ENCODE peak calls at places on chromosome 21, in nine cellular contexts. Z is cardiac muscle cell, J is HCT116, Y is MM.1S, L is GM13976, B is IMR-90, M is AG09319, R is endothelial cell of umbilical vein, P is kidney epithelial cell. I is an unnamed sample.

GRCh38 chr21:42063206-42063577 is 7.9 kb upstream of the UMODL1 start:
- DNase-seq in L (no peak), B (no peak), Y (peak), R (no peak), Z (no peak), J (no peak), M (no peak), P (no peak), I (no peak)

GRCh38 chr21:28513450-28513849 is 479.2 kb downstream of the LTN1 start:
- DNase-seq in M (no peak), P (no peak), B (peak), R (no peak), J (no peak), Y (no peak), Z (peak), L (no peak), I (peak)

GRCh38 chr21:35127851-35128250 is 78.7 kb upstream of the RUNX1 start:
- DNase-seq in B (no peak), Z (no peak), J (no peak), L (no peak), R (no peak), M (no peak), P (no peak), Y (no peak), I (no peak)

GRCh38 chr21:42655797-42656770 is 2.7 kb downstream of the PDE9A start:
- DNase-seq in P (no peak), Y (no peak), L (no peak), B (no peak), M (no peak), R (no peak), J (no peak), Z (no peak), I (no peak)

GRCh38 chr21:39048574-39048973 is 134.7 kb downstream of the PSMG1 start:
- DNase-seq in M (no peak), L (no peak), Z (peak), Y (no peak), B (peak), J (no peak), R (no peak), P (no peak), I (peak)

GRCh38 chr21:14942801-14943490 is 121.9 kb downstream of the NRIP1 start:
- DNase-seq in Y (no peak), P (no peak), B (peak), R (no peak), M (no peak), L (no peak), J (no peak), Z (peak), I (peak)

GRCh38 chr21:28426545-28426944 is 566.1 kb downstream of the LTN1 start:
- DNase-seq in L (no peak), Y (no peak), Z (no peak), P (no peak), M (no peak), R (no peak), B (peak), J (no peak), I (no peak)

GRCh38 chr21:41600556-41600955 is 92.6 kb upstream of the TMPRSS2 start:
- DNase-seq in Z (no peak), B (no peak), L (no peak), P (no peak), Y (no peak), R (no peak), J (no peak), M (no peak), I (no peak)

GRCh38 chr21:40732998-40733397 is 114.0 kb downstream of the DSCAM start:
- DNase-seq in Z (no peak), R (no peak), J (no peak), M (no peak), P (no peak), B (no peak), Y (no peak), L (no peak), I (no peak)

GRCh38 chr21:29347274-29347681 is 48.6 kb downstream of the BACH1 start:
- DNase-seq in B (peak), R (no peak), P (no peak), J (no peak), L (no peak), Z (no peak), M (no peak), Y (no peak), I (no peak)

GRCh38 chr21:20404915-20405314 is 593.3 kb upstream of the NCAM2 start:
- DNase-seq in B (no peak), L (no peak), Z (no peak), Y (no peak), J (no peak), R (no peak), P (no peak), M (no peak), I (no peak)

GRCh38 chr21:32921632-32922230 is 104.0 kb upstream of the OLIG2 start:
- DNase-seq in B (peak), Z (no peak), R (peak), Y (peak), J (peak), P (no peak), M (no peak), L (peak), I (peak)

DNA sequence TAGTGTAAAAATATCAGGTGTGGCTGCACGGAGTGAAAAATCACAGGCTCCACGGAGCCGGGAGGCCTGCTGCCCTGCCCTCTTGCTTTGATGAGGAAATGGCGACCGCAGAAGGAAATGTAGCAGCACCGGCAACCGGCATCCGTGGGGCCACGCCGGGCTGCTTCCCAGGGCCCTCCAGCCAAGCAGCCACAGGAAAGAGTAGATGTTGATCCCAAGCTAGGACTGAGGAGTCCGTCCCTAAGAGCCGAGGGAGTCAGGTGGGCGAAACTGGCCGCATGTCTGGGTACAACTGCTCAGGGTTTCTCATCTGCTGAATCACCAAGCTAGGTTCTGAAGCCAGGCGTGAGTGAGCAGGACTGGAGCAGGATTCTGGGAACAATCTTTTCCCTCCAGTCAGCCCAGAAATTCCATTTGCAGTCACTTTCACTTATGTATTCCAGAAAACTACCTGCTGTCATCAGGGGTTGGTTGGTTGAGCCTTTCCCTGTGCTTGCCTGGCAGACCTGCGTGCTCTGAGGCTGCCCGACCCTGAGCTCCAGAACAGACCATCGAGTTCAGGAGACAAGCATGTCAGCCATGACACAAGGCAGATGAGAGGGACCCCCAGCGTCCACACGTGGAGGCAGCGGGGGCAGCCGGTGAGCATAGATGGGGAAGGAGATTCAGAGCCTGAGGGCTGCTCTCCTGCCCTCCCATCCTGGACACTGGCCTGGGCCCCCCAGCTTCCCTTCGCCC is 5.8 kb upstream of the ITGB2 start:
- DNase-seq in M (no peak), B (peak), Z (peak), L (no peak), Y (no peak), J (no peak), R (no peak), P (no peak), I (peak)
- TF ChIP-seq CTCF in M (no peak), B (no peak), Z (no peak), L (no peak), Y (no peak), J (no peak), R (no peak), P (no peak), I (no peak)

DNA sequence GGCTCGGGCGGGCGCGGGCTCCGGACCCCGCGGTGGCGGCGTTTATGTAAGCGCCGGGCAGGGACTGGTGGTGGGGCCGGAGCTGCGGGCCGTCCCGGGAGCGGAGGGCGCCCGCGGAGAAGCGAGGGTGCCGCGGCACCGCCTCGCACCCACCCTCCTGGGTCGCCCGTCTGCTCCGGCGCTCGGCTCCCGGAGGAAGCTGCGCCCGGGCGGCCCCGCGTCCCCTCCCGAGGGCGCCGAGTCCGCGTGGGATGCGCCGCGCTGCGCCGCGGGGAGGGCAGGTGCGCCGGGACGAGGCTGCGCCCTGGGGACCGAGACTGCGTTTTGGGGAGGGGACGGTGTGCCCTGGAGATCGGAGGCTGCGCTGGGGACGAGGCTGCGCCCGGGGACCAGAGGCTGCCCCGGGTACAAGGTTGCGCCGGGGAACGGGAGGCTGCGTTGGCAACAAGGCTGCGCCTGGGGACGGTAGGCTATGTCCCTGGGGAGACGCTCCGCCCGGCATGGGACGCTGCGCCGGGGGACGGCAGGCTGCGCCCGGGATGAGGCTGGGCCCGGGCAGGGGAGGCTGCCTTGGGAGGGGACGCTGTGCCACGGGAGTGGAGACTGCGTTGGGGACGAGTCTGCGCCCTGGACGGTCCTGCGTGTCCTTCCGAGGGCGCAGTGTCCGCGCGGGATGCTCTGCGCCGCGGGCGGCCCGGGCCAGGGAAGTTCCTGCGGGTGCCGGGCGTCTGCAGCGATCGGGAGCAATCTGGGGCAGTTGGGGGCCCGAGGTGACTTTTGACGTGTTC is 632 bp downstream of the ADARB1 start:
- DNase-seq in R (peak), B (no peak), M (no peak), J (no peak), P (no peak), Y (no peak), L (peak), Z (peak), I (peak)
- TF ChIP-seq CTCF in R (no peak), B (no peak), M (no peak), J (no peak), P (no peak), Y (no peak), L (no peak), Z (no peak), I (no peak)

GRCh38 chr21:23455676-23456075 is 2151.6 kb downstream of the MRPL39 start:
- DNase-seq in J (no peak), Z (no peak), P (no peak), B (no peak), Y (peak), L (no peak), M (no peak), R (no peak), I (no peak)

GRCh38 chr21:23452384-23453083 is 2154.7 kb downstream of the MRPL39 start:
- DNase-seq in J (no peak), B (no peak), Z (no peak), M (no peak), R (no peak), Y (peak), L (no peak), P (peak), I (no peak)
- TF ChIP-seq CTCF in J (no peak), B (no peak), Z (no peak), M (no peak), R (peak), Y (peak), L (peak), P (peak), I (no peak)

GRCh38 chr21:44950351-44950750 is 10.5 kb downstream of the SLX9 start:
- DNase-seq in M (no peak), R (no peak), L (no peak), Z (no peak), Y (no peak), P (no peak), B (no peak), J (no peak), I (no peak)

GRCh38 chr21:44949161-44950015 is 9.6 kb downstream of the SLX9 start:
- DNase-seq in L (peak), P (no peak), M (no peak), Y (peak), J (peak), R (peak), Z (peak), B (peak), I (peak)

GRCh38 chr21:44948426-44949120 is 8.7 kb downstream of the SLX9 start:
- DNase-seq in L (no peak), B (no peak), J (no peak), M (no peak), R (no peak), P (no peak), Y (no peak), Z (no peak), I (no peak)

GRCh38 chr21:44951186-44951915 is 11.5 kb downstream of the SLX9 start:
- DNase-seq in P (no peak), L (no peak), R (no peak), J (no peak), B (no peak), M (no peak), Z (no peak), Y (no peak), I (no peak)

DNA sequence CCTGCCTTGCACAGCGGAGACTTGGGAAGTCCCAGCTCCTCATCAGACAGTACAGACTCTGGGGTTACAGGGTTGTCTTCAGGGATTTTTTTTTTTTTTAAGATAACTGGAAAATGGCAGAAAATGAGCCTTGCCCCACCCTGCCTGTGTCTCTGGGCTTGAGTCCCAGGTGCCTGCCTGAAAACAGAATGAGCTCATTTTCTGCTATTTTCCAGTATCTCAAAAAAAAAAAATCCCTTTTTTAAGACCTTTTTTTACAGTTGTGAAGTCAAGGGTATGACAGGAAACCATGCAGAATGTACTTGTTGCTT is 10.1 kb downstream of the SLX9 start:
- DNase-seq in M (no peak), Z (no peak), L (no peak), R (no peak), P (no peak), Y (no peak), B (no peak), J (no peak), I (no peak)
- TF ChIP-seq CTCF in M (no peak), Z (no peak), L (no peak), R (no peak), P (no peak), Y (no peak), B (no peak), J (no peak), I (no peak)

GRCh38 chr21:30842990-30843389 is 13.4 kb upstream of the KRTAP7-1 start:
- DNase-seq in B (no peak), R (no peak), L (no peak), M (no peak), P (no peak), Y (peak), Z (no peak), J (no peak), I (no peak)

GRCh38 chr21:30838536-30838935 is 9.0 kb upstream of the KRTAP7-1 start:
- DNase-seq in M (no peak), P (no peak), Y (no peak), L (no peak), Z (no peak), J (no peak), B (no peak), R (no peak), I (no peak)

GRCh38 chr21:30839304-30839703 is 9.7 kb upstream of the KRTAP7-1 start:
- DNase-seq in Z (peak), Y (peak), J (no peak), B (no peak), L (no peak), R (no peak), M (no peak), P (no peak), I (no peak)
- TF ChIP-seq CTCF in Z (no peak), Y (peak), J (no peak), B (no peak), L (no peak), R (no peak), M (no peak), P (peak), I (no peak)

I was measured in fibroblast of the aortic adventitia.